ENCODE peak calls at places on chromosomes 5 and 9, in five cellular contexts. I is transverse colon, B is sigmoid colon, T is IMR-90, A is ovary. P is an unnamed sample.

GRCh38 chr9:34610434-34611206 is 1.3 kb downstream of the RPP25L start:
- DNase-seq in I (no peak), B (no peak), T (no peak), A (no peak), P (no peak)

GRCh38 chr5:56314536-56314935 is 81.4 kb upstream of the ANKRD55 start:
- DNase-seq in I (no peak), B (no peak), T (no peak), A (no peak), P (no peak)

GRCh38 chr9:129451669-129452068 is 169.2 kb downstream of the C9orf50 start:
- DNase-seq in I (no peak), B (no peak), T (no peak), A (peak; percentile 67), P (no peak)

GRCh38 chr9:101479337-101480045 is 43.9 kb upstream of the ALDOB start:
- DNase-seq in I (peak; percentile 75), B (no peak), T (no peak), A (no peak), P (no peak)

GRCh38 chr9:22838266-22838665 is 391.6 kb downstream of the DMRTA1 start:
- DNase-seq in I (peak; percentile 10), B (no peak), T (no peak), A (no peak), P (no peak)

GRCh38 chr9:36997414-36997813 is 36.7 kb downstream of the PAX5 start:
- DNase-seq in I (no peak), B (no peak), T (peak; percentile 15), A (no peak), P (no peak)

GRCh38 chr5:39526914-39527477 is 102.2 kb upstream of the DAB2 start:
- DNase-seq in I (no peak), B (no peak), T (no peak), A (no peak), P (no peak)

GRCh38 chr5:163259495-163259894 is 177.9 kb upstream of the CCNG1 start:
- DNase-seq in I (no peak), B (no peak), T (no peak), A (no peak), P (no peak)

GRCh38 chr9:31393240-31393639 is 991.2 kb upstream of the ACO1 start:
- DNase-seq in I (no peak), B (no peak), T (no peak), A (no peak), P (no peak)

GRCh38 chr5:115432691-115433090 is 111.9 kb downstream of the FEM1C start:
- DNase-seq in I (no peak), B (no peak), T (peak; percentile 61), A (no peak), P (no peak)

GRCh38 chr5:74639538-74640449 is 734 bp downstream of the ENC1 start:
- DNase-seq in I (peak; percentile 47), B (peak; percentile 72), T (peak; percentile 49), A (peak; percentile 66), P (no peak)

GRCh38 chr5:37174928-37175327 is 74.2 kb downstream of the CPLANE1 start:
- DNase-seq in I (no peak), B (no peak), T (no peak), A (no peak), P (no peak)

GRCh38 chr5:78647411-78647818 is 1.2 kb downstream of the LHFPL2 start:
- DNase-seq in I (peak; percentile 59), B (peak; percentile 71), T (peak; percentile 47), A (no peak), P (no peak)

GRCh38 chr9:111065414-111065813 is 27.1 kb upstream of the LPAR1 start:
- DNase-seq in I (no peak), B (no peak), T (no peak), A (no peak), P (no peak)

GRCh38 chr9:96858670-96859069 is 4.4 kb upstream of the ZNF782 start:
- DNase-seq in I (no peak), B (no peak), T (no peak), A (no peak), P (no peak)

GRCh38 chr9:109894921-109895758 is 115.1 kb downstream of the PALM2AKAP2 start:
- DNase-seq in I (no peak), B (no peak), T (peak; percentile 89), A (no peak), P (no peak)

GRCh38 chr9:2662496-2662895 is 40.9 kb downstream of the VLDLR start:
- DNase-seq in I (no peak), B (no peak), T (no peak), A (no peak), P (no peak)

GRCh38 chr9:137960496-137960895 is 82.9 kb downstream of the CACNA1B start:
- DNase-seq in I (no peak), B (no peak), T (no peak), A (no peak), P (no peak)

GRCh38 chr5:89071101-89071940 is 188.3 kb upstream of the MEF2C start:
- DNase-seq in I (no peak), B (no peak), T (no peak), A (no peak), P (no peak)

GRCh38 chr5:179115307-179115706 is 55.1 kb downstream of the ZNF354C start:
- DNase-seq in I (no peak), B (peak; percentile 21), T (no peak), A (no peak), P (no peak)

GRCh38 chr5:117054808-117055398 is 480.3 kb upstream of the SEMA6A start:
- DNase-seq in I (no peak), B (no peak), T (no peak), A (no peak), P (no peak)

GRCh38 chr5:40873481-40873880 is 32.3 kb downstream of the CARD6 start:
- DNase-seq in I (no peak), B (no peak), T (no peak), A (no peak), P (no peak)
- H3K4me1 ChIP-seq in I (no peaks in the 10 kb centered on the region), B (no peaks in the 10 kb centered on the region), T (no peaks in the 10 kb centered on the region), A (no peaks in the 10 kb centered on the region), P (no peaks in the 10 kb centered on the region)

DNA sequence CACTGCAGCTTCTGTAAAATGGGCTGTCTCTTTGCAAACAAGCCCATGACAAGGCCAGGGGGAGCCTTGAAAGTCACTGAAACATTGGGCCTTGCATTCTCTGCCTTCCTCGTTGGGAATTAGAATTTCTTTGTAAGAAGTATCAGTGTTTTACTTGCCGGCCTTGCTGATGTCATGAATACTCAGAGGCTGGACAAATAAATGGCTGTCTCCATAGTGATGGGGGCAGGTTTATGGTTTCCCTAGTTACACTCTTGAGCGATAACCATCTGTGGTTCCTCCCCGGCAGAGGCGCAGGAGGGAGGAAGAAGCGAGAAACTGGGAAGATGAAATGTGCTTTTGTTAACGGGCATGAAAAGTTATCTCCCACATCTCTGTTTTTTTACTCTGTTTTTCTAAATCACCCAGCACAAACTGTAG is 272.7 kb upstream of the PANK3 start:
- DNase-seq in I (no peak), B (no peak), T (no peak), A (no peak), P (no peak)
- TF ChIP-seq POLR2A in I (no peak), B (no peak), T (no peak), A (no peak), P (no peak)

DNA sequence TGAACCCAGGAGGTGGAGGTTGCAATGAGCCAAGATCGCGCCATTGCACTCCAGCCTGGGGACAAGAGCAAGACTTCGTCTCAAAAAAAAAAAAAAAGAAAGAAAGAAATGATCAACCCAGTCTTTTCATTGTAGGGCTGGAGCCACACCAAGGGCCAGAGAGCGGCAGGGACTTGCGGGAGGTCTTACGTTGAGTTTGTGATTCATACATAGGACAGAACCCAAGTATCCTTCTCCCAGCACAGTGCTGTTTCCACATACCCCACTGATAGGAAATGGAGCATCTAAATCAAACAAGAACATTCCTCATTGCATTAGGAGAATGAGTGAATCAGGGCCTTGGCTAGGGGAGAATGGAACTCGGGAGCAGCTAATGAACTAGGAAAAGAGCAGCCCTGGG is 3.5 kb upstream of the TNIP1 start:
- DNase-seq in I (no peak), B (no peak), T (peak; percentile 32), A (no peak), P (no peak)
- H3K4me3 ChIP-seq in I (no peak overlapping the region), B (no peak overlapping the region), T (no peak overlapping the region), A (no peak overlapping the region), P (no peak overlapping the region)

GRCh38 chr9:133974631-133975341 is 17.3 kb downstream of the VAV2 start:
- DNase-seq in I (no peak), B (peak; percentile 52), T (no peak), A (peak; percentile 25), P (no peak)

GRCh38 chr9:133975511-133975910 is 16.6 kb downstream of the VAV2 start:
- DNase-seq in I (no peak), B (peak; percentile 18), T (no peak), A (no peak), P (no peak)

GRCh38 chr9:133976888-133977287 is 15.2 kb downstream of the VAV2 start:
- DNase-seq in I (no peak), B (no peak), T (no peak), A (peak; percentile 21), P (no peak)

GRCh38 chr9:133977421-133978201 is 14.5 kb downstream of the VAV2 start:
- DNase-seq in I (no peak), B (peak; percentile 44), T (no peak), A (peak; percentile 32), P (no peak)

DNA sequence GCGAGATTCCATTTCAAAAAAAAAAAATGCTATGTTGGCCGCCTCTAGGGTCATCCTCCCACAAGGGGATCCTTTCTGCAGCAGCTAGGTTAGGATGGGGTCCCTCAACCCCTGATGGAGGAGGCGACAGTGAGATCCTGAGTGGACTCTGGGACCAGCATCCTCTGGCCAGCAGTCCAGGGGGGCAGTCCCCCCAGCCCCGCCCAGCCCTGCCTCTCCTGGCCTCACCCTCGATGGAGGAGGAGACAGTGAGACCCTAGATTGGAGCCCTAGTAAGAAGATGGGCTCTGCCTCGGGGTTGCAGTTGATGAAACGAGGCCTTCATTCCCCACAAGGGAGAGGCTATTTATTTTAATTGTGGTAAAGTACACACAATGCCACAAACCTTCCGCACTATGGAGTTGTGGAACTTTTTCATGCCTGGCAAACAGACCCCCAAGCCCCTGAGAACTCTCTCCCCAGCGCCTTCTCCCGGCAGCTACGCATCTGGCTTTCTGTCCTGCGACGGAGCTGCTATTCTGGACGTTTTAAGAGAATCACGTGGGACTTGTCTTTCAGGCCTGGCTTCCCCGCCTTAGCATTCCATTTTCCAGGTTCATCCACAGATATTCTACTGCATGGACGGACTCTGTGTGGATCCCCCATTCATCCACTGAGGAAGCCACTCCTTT is 15.8 kb downstream of the VAV2 start:
- DNase-seq in I (no peak), B (peak; percentile 55), T (no peak), A (no peak), P (no peak)
- H3K4me1 ChIP-seq in I (peaks cover 29% of the 10 kb centered on the region), B (peaks cover 15% of the 10 kb centered on the region), T (peaks cover 25% of the 10 kb centered on the region), A (peaks cover 11% of the 10 kb centered on the region), P (peaks cover 64% of the 10 kb centered on the region)

DNA sequence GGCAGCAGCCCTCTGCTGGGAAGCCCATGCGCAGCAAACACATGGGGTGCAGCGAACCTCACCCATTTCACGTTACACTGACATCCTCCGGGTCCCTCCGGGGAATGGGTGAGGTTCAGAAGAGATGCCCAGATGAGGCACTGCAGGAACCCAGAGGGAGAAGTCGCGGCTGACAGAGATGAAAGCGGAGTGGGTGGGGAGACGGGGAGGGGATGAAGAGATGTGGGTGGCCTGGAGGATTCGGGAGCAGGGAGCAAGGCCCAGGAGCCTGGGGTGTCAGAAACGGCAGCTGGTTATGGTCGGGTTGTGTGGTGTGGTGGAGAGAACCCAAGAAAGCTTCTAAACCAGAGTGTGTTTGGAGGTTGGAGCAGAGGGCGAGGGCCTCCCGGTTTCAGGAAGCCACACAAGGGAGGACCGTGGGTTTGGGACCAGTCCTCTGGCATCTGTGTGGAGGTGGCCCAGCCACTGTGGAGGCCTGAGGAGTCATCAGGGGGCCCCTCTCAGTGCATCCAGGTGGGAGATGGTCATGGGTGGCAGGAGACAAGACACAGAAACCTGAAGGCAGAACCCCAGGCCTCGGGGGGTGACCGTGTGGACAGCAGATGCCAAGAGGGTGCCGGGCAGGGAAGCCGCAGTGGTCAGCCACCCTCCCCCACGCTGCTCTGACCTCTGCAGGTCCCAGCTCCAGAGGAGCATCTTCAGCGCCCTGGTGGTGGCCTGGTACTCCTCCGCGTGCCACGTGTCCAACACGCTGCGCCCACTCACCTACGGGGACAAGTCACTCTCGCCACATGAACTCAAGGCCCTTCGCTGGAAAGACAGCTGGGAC is 8.6 kb downstream of the UCK1 start:
- DNase-seq in I (no peak), B (peak; percentile 60), T (no peak), A (no peak), P (no peak)
- TF ChIP-seq POLR2A in I (no peak), B (no peak), T (no peak), A (no peak), P (no peak)